ENCODE peak calls at places on chromosome 1, in seven cellular contexts. One of them, this sample, is unnamed.
A peak's percentile ranks its signal among the peaks of the same experiment; 100 is the strongest.

GRCh38 chr1:155127105-155127671 is 488 bp upstream of the EFNA1 start:
- DNase-seq in mesendoderm: peak; percentile 81
- DNase-seq in IMR-90: peak; percentile 57
- DNase-seq in H1: peak; percentile 63
- DNase-seq in trophoblast cell: peak; percentile 74
- DNase-seq in neuronal stem cell: no peak
- DNase-seq in mesenchymal stem cell: peak; percentile 76
- DNase-seq in this sample: peak; percentile 52

GRCh38 chr1:30952098-30952497 is 43.5 kb upstream of the SDC3 start:
- DNase-seq in neuronal stem cell: no peak
- DNase-seq in IMR-90: no peak
- DNase-seq in H1: no peak
- DNase-seq in trophoblast cell: no peak
- DNase-seq in mesenchymal stem cell: no peak
- DNase-seq in mesendoderm: no peak
- DNase-seq in this sample: no peak

GRCh38 chr1:217096200-217096599 is 373.0 kb upstream of the ESRRG start:
- DNase-seq in mesendoderm: no peak
- DNase-seq in trophoblast cell: no peak
- DNase-seq in neuronal stem cell: no peak
- DNase-seq in H1: no peak
- DNase-seq in IMR-90: no peak
- DNase-seq in mesenchymal stem cell: no peak
- DNase-seq in this sample: no peak

GRCh38 chr1:153550827-153551512 is 1.9 kb upstream of the S100A3 start:
- DNase-seq in mesenchymal stem cell: no peak
- DNase-seq in mesendoderm: no peak
- DNase-seq in IMR-90: no peak
- DNase-seq in trophoblast cell: no peak
- DNase-seq in neuronal stem cell: no peak
- DNase-seq in H1: no peak
- DNase-seq in this sample: peak; percentile 17

GRCh38 chr1:76891931-76892330 is 24.7 kb downstream of the ST6GALNAC5 start:
- DNase-seq in IMR-90: peak; percentile 61
- DNase-seq in mesendoderm: no peak
- DNase-seq in neuronal stem cell: no peak
- DNase-seq in trophoblast cell: no peak
- DNase-seq in H1: no peak
- DNase-seq in mesenchymal stem cell: peak; percentile 22
- DNase-seq in this sample: no peak

GRCh38 chr1:162550925-162551324 is 10.6 kb upstream of the UAP1 start:
- DNase-seq in H1: no peak
- DNase-seq in mesendoderm: no peak
- DNase-seq in neuronal stem cell: no peak
- DNase-seq in IMR-90: no peak
- DNase-seq in mesenchymal stem cell: no peak
- DNase-seq in trophoblast cell: no peak
- DNase-seq in this sample: no peak

GRCh38 chr1:36762174-36762573 is 272.1 kb downstream of the GRIK3 start:
- DNase-seq in mesenchymal stem cell: no peak
- DNase-seq in mesendoderm: no peak
- DNase-seq in trophoblast cell: no peak
- DNase-seq in IMR-90: no peak
- DNase-seq in H1: no peak
- DNase-seq in neuronal stem cell: no peak
- DNase-seq in this sample: no peak

GRCh38 chr1:6949991-6950765 is 164.9 kb downstream of the CAMTA1 start:
- DNase-seq in mesenchymal stem cell: no peak
- DNase-seq in H1: no peak
- DNase-seq in trophoblast cell: no peak
- DNase-seq in neuronal stem cell: no peak
- DNase-seq in mesendoderm: peak; percentile 47
- DNase-seq in IMR-90: no peak
- DNase-seq in this sample: no peak

GRCh38 chr1:173862769-173863223 is 5.0 kb downstream of the GAS5 start:
- DNase-seq in neuronal stem cell: no peak
- DNase-seq in mesenchymal stem cell: no peak
- DNase-seq in mesendoderm: peak; percentile 55
- DNase-seq in IMR-90: no peak
- DNase-seq in trophoblast cell: no peak
- DNase-seq in H1: no peak
- DNase-seq in this sample: peak; percentile 59

GRCh38 chr1:32291145-32291707 is 657 bp upstream of the HDAC1 start:
- DNase-seq in IMR-90: peak; percentile 52
- DNase-seq in mesenchymal stem cell: peak; percentile 45
- DNase-seq in H1: no peak
- DNase-seq in trophoblast cell: no peak
- DNase-seq in mesendoderm: peak; percentile 27
- DNase-seq in neuronal stem cell: no peak
- DNase-seq in this sample: no peak

GRCh38 chr1:226569879-226570547 is 21.4 kb downstream of the STUM start:
- DNase-seq in neuronal stem cell: peak; percentile 9
- DNase-seq in trophoblast cell: no peak
- DNase-seq in IMR-90: no peak
- DNase-seq in mesenchymal stem cell: peak; percentile 25
- DNase-seq in mesendoderm: peak; percentile 90
- DNase-seq in H1: peak; percentile 78
- DNase-seq in this sample: peak; percentile 90

GRCh38 chr1:86695400-86695799 is 9.0 kb upstream of the SH3GLB1 start:
- DNase-seq in trophoblast cell: no peak
- DNase-seq in mesenchymal stem cell: no peak
- DNase-seq in neuronal stem cell: no peak
- DNase-seq in IMR-90: no peak
- DNase-seq in H1: no peak
- DNase-seq in mesendoderm: no peak
- DNase-seq in this sample: no peak

GRCh38 chr1:93447481-93448291 is at the start of gene FNBP1L:
- DNase-seq in H1: peak; percentile 93
- DNase-seq in neuronal stem cell: peak; percentile 80
- DNase-seq in mesenchymal stem cell: peak; percentile 74
- DNase-seq in mesendoderm: peak; percentile 94
- DNase-seq in trophoblast cell: peak; percentile 73
- DNase-seq in IMR-90: peak; percentile 52
- DNase-seq in this sample: peak; percentile 89

GRCh38 chr1:184504695-184505338 is 118.0 kb downstream of the C1orf21 start:
- DNase-seq in neuronal stem cell: no peak
- DNase-seq in H1: no peak
- DNase-seq in mesenchymal stem cell: no peak
- DNase-seq in mesendoderm: peak; percentile 41
- DNase-seq in IMR-90: no peak
- DNase-seq in trophoblast cell: no peak
- DNase-seq in this sample: no peak

GRCh38 chr1:25954371-25954938 is 43.4 kb downstream of the PAFAH2 start:
- DNase-seq in mesendoderm: no peak
- DNase-seq in neuronal stem cell: no peak
- DNase-seq in trophoblast cell: peak; percentile 92
- DNase-seq in IMR-90: peak; percentile 15
- DNase-seq in H1: no peak
- DNase-seq in mesenchymal stem cell: no peak
- DNase-seq in this sample: no peak

GRCh38 chr1:29975036-29975694 is 738.8 kb downstream of the PTPRU start:
- DNase-seq in mesendoderm: peak; percentile 89
- DNase-seq in IMR-90: peak; percentile 49
- DNase-seq in neuronal stem cell: peak; percentile 72
- DNase-seq in trophoblast cell: no peak
- DNase-seq in mesenchymal stem cell: peak; percentile 5
- DNase-seq in H1: peak; percentile 81
- DNase-seq in this sample: peak; percentile 73

GRCh38 chr1:70361727-70362413 is 7.3 kb upstream of the ANKRD13C start:
- DNase-seq in trophoblast cell: peak; percentile 57
- DNase-seq in neuronal stem cell: no peak
- DNase-seq in mesendoderm: peak; percentile 98
- DNase-seq in H1: no peak
- DNase-seq in IMR-90: peak; percentile 73
- DNase-seq in mesenchymal stem cell: peak; percentile 66
- DNase-seq in this sample: no peak

GRCh38 chr1:187931781-187932180 is 1103.0 kb downstream of the PLA2G4A start:
- DNase-seq in H1: no peak
- DNase-seq in neuronal stem cell: no peak
- DNase-seq in mesendoderm: peak; percentile 15
- DNase-seq in IMR-90: no peak
- DNase-seq in trophoblast cell: no peak
- DNase-seq in mesenchymal stem cell: no peak
- DNase-seq in this sample: no peak

GRCh38 chr1:224873645-224874369 is 55.7 kb upstream of the DNAH14 start:
- DNase-seq in neuronal stem cell: no peak
- DNase-seq in H1: no peak
- DNase-seq in trophoblast cell: no peak
- DNase-seq in mesenchymal stem cell: peak; percentile 71
- DNase-seq in IMR-90: peak; percentile 51
- DNase-seq in mesendoderm: no peak
- DNase-seq in this sample: no peak

GRCh38 chr1:224874775-224875174 is 54.7 kb upstream of the DNAH14 start:
- DNase-seq in mesenchymal stem cell: no peak
- DNase-seq in neuronal stem cell: no peak
- DNase-seq in mesendoderm: no peak
- DNase-seq in trophoblast cell: no peak
- DNase-seq in IMR-90: no peak
- DNase-seq in H1: no peak
- DNase-seq in this sample: no peak

GRCh38 chr1:224867715-224868114 is 61.8 kb upstream of the DNAH14 start:
- DNase-seq in neuronal stem cell: no peak
- DNase-seq in H1: no peak
- DNase-seq in IMR-90: no peak
- DNase-seq in mesendoderm: no peak
- DNase-seq in trophoblast cell: no peak
- DNase-seq in mesenchymal stem cell: peak; percentile 25
- DNase-seq in this sample: no peak

DNA sequence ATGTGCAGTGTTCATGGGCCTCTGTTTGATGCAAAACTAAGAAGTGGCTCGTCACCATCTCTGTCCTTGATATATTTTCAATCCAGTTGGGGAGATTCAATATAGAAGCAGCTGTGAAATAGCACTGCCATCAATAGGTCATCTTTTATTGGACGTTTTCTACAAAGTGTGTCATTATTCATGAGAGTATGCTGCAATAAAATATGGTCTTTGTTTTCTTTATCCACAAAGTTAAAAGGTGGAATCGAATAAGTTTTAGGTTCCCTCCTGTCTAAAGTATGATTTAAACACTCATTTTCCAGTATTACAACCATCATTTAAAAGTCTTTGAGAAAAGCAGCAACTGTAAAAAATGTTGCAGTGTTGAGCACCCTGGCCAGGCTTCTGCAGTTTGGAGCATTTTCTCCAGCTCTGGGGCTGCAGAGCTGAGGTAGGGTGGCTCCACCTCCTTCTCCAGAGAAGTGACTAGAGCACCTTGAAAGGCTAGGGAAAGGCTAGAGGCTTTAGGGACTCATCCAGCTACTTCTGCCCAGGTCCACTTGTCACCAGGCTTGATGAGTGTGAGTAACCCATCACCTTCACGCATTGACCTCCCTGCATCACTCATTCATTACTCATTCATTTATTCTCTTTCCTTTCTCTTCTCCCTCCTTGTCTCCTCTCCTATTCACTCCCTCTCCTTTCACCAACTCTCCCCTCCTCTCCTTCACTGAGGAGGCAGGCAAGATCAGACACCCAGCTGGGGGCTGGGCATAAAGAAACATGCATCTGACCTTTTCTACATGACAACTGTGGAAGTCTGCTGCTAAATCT is 56.4 kb upstream of the DNAH14 start:
- DNase-seq in neuronal stem cell: no peak
- DNase-seq in H1: no peak
- DNase-seq in mesenchymal stem cell: no peak
- DNase-seq in trophoblast cell: no peak
- DNase-seq in IMR-90: no peak
- DNase-seq in mesendoderm: no peak
- DNase-seq in this sample: peak; percentile 33
- H4K8ac ChIP-seq in neuronal stem cell: no peak overlapping the region
- H4K8ac ChIP-seq in H1: no peak overlapping the region
- H4K8ac ChIP-seq in mesenchymal stem cell: no peak overlapping the region
- H4K8ac ChIP-seq in trophoblast cell: no peak overlapping the region
- H4K8ac ChIP-seq in IMR-90: no peak overlapping the region
- H4K8ac ChIP-seq in mesendoderm: no peak overlapping the region
- H4K8ac ChIP-seq in this sample: no peak overlapping the region

GRCh38 chr1:18385239-18385790 is 95.4 kb upstream of the KLHDC7A start:
- DNase-seq in mesenchymal stem cell: no peak
- DNase-seq in H1: peak; percentile 66
- DNase-seq in trophoblast cell: no peak
- DNase-seq in IMR-90: no peak
- DNase-seq in mesendoderm: peak; percentile 41
- DNase-seq in neuronal stem cell: no peak
- DNase-seq in this sample: peak; percentile 65

GRCh38 chr1:18384059-18384458 is 96.7 kb upstream of the KLHDC7A start:
- DNase-seq in trophoblast cell: no peak
- DNase-seq in IMR-90: no peak
- DNase-seq in neuronal stem cell: no peak
- DNase-seq in H1: no peak
- DNase-seq in mesendoderm: no peak
- DNase-seq in mesenchymal stem cell: no peak
- DNase-seq in this sample: no peak

GRCh38 chr1:18384477-18384876 is 96.3 kb upstream of the KLHDC7A start:
- DNase-seq in mesenchymal stem cell: no peak
- DNase-seq in mesendoderm: no peak
- DNase-seq in neuronal stem cell: no peak
- DNase-seq in trophoblast cell: no peak
- DNase-seq in H1: no peak
- DNase-seq in IMR-90: no peak
- DNase-seq in this sample: no peak

GRCh38 chr1:18376661-18377060 is 104.1 kb upstream of the KLHDC7A start:
- DNase-seq in H1: no peak
- DNase-seq in trophoblast cell: no peak
- DNase-seq in mesendoderm: no peak
- DNase-seq in IMR-90: no peak
- DNase-seq in mesenchymal stem cell: no peak
- DNase-seq in neuronal stem cell: no peak
- DNase-seq in this sample: no peak

DNA sequence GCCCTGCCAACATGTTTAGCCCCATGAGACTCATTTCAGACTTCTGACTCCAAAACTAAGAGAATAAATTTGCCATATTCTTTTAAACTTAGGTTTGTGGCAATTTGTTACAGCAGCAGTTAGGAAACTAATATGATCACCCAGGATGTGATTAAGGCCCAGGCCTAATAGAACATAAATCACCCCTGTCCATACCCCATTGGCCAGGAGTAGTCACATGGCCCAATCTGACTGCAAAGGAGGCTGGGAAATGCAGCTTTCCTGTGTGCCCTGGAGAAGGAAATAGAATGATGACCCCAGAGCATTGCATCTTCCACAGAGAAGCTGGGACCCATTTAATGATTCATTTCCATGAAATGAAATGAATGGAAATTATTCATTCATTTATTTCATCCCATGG is 100.4 kb upstream of the KLHDC7A start:
- DNase-seq in IMR-90: no peak
- DNase-seq in H1: no peak
- DNase-seq in mesendoderm: no peak
- DNase-seq in mesenchymal stem cell: no peak
- DNase-seq in neuronal stem cell: no peak
- DNase-seq in trophoblast cell: no peak
- DNase-seq in this sample: no peak
- H3K4ac ChIP-seq in IMR-90: no peak overlapping the region
- H3K4ac ChIP-seq in H1: no peak overlapping the region
- H3K4ac ChIP-seq in mesendoderm: no peak overlapping the region
- H3K4ac ChIP-seq in mesenchymal stem cell: no peak overlapping the region
- H3K4ac ChIP-seq in neuronal stem cell: no peak overlapping the region
- H3K4ac ChIP-seq in trophoblast cell: no peak overlapping the region
- H3K4ac ChIP-seq in this sample: no peak overlapping the region

GRCh38 chr1:53361541-53361961 is 33.7 kb upstream of the LRP8 start:
- DNase-seq in IMR-90: no peak
- DNase-seq in mesendoderm: no peak
- DNase-seq in mesenchymal stem cell: no peak
- DNase-seq in trophoblast cell: no peak
- DNase-seq in neuronal stem cell: no peak
- DNase-seq in H1: peak; percentile 35
- DNase-seq in this sample: peak; percentile 24
- H4K8ac ChIP-seq in IMR-90: no peak overlapping the region
- H4K8ac ChIP-seq in mesendoderm: no peak overlapping the region
- H4K8ac ChIP-seq in mesenchymal stem cell: no peak overlapping the region
- H4K8ac ChIP-seq in trophoblast cell: no peak overlapping the region
- H4K8ac ChIP-seq in neuronal stem cell: no peak overlapping the region
- H4K8ac ChIP-seq in H1: no peak overlapping the region
- H4K8ac ChIP-seq in this sample: no peak overlapping the region

GRCh38 chr1:67815303-67816095 is 17.8 kb downstream of the GNG12 start:
- DNase-seq in mesenchymal stem cell: no peak
- DNase-seq in H1: no peak
- DNase-seq in neuronal stem cell: no peak
- DNase-seq in trophoblast cell: peak; percentile 98
- DNase-seq in IMR-90: no peak
- DNase-seq in mesendoderm: no peak
- DNase-seq in this sample: no peak
- H3K4ac ChIP-seq in mesenchymal stem cell: no peak overlapping the region
- H3K4ac ChIP-seq in H1: no peak overlapping the region
- H3K4ac ChIP-seq in neuronal stem cell: no peak overlapping the region
- H3K4ac ChIP-seq in trophoblast cell: no peak overlapping the region
- H3K4ac ChIP-seq in IMR-90: peak overlapping the region; percentile 46
- H3K4ac ChIP-seq in mesendoderm: no peak overlapping the region
- H3K4ac ChIP-seq in this sample: no peak overlapping the region